ENCODE peak calls at places on chromosome 19, in six cellular contexts. B is IMR-90, G is neuronal stem cell, W is H1, P is mesenchymal stem cell, I is H9. U is an unnamed sample.
A peak's percentile ranks its signal among the peaks of the same experiment; 100 is the strongest.

GRCh38 chr19:48540110-48540509 is 11.9 kb upstream of the SULT2B1 start:
- DNase-seq in B (no peak), G (no peak), W (no peak), P (no peak), I (no peak), U (no peak)

GRCh38 chr19:41868120-41868988 is 8.3 kb downstream of the RPS19 start:
- DNase-seq in B (no peak), G (no peak), W (no peak), P (no peak), I (no peak), U (no peak)

GRCh38 chr19:48997972-48998371 is 4.3 kb downstream of the RUVBL2 start:
- DNase-seq in B (peak; percentile 45), G (peak; percentile 43), W (peak; percentile 93), P (peak; percentile 70), I (peak; percentile 86), U (peak; percentile 86)

GRCh38 chr19:30792561-30793505 is 420.6 kb downstream of the ZNF536 start:
- DNase-seq in B (no peak), G (no peak), W (peak; percentile 6), P (no peak), I (no peak), U (no peak)

GRCh38 chr19:27736225-27736624 is 1476.7 kb downstream of the UQCRFS1 start:
- DNase-seq in B (no peak), G (no peak), W (no peak), P (no peak), I (no peak), U (no peak)

GRCh38 chr19:53485046-53486004 is 17.8 kb downstream of the ZNF813 start:
- DNase-seq in B (no peak), G (no peak), W (no peak), P (no peak), I (no peak), U (peak; percentile 47)

GRCh38 chr19:16566161-16566560 is 6.1 kb downstream of the SLC35E1 start:
- DNase-seq in B (no peak), G (no peak), W (no peak), P (no peak), I (no peak), U (no peak)

GRCh38 chr19:23440207-23440606 is 44.9 kb upstream of the ZNF91 start:
- DNase-seq in B (no peak), G (no peak), W (peak; percentile 65), P (no peak), I (peak; percentile 27), U (peak; percentile 46)

GRCh38 chr19:39617745-39618144 is 15.4 kb downstream of the LGALS13 start:
- DNase-seq in B (no peak), G (no peak), W (no peak), P (no peak), I (no peak), U (no peak)

GRCh38 chr19:44788971-44789370 is 11.3 kb downstream of the CBLC start:
- DNase-seq in B (no peak), G (no peak), W (no peak), P (no peak), I (no peak), U (no peak)

GRCh38 chr19:55603581-55604292 is 1.7 kb upstream of the ZNF865 start:
- DNase-seq in B (no peak), G (no peak), W (peak; percentile 72), P (no peak), I (peak; percentile 85), U (peak; percentile 45)

GRCh38 chr19:15631817-15632216 is 8.9 kb upstream of the CYP4F3 start:
- DNase-seq in B (no peak), G (no peak), W (no peak), P (no peak), I (peak; percentile 40), U (peak; percentile 18)

GRCh38 chr19:39166571-39167391 is 30.0 kb upstream of the NCCRP1 start:
- DNase-seq in B (no peak), G (no peak), W (no peak), P (no peak), I (no peak), U (no peak)

GRCh38 chr19:1065606-1066109 is 1.3 kb upstream of the ARHGAP45 start:
- DNase-seq in B (no peak), G (no peak), W (no peak), P (no peak), I (no peak), U (peak; percentile 79)

GRCh38 chr19:58361900-58362271 is 665 bp downstream of the ZNF497 start:
- DNase-seq in B (peak; percentile 47), G (peak; percentile 61), W (no peak), P (no peak), I (no peak), U (peak; percentile 80)

GRCh38 chr19:34577531-34578101 is 96.1 kb downstream of the WTIP start:
- DNase-seq in B (no peak), G (no peak), W (peak; percentile 72), P (no peak), I (peak; percentile 82), U (peak; percentile 5)

GRCh38 chr19:18763674-18764590 is 27.2 kb downstream of the COMP start:
- DNase-seq in B (peak; percentile 27), G (no peak), W (no peak), P (no peak), I (no peak), U (no peak)

GRCh38 chr19:12665281-12665573 is 1.3 kb downstream of the MAN2B1 start:
- DNase-seq in B (no peak), G (no peak), W (no peak), P (no peak), I (no peak), U (no peak)

GRCh38 chr19:42512743-42513304 is 15.5 kb downstream of the CEACAM1 start:
- DNase-seq in B (no peak), G (no peak), W (peak; percentile 48), P (no peak), I (peak; percentile 43), U (peak; percentile 76)

GRCh38 chr19:9061879-9062278 is 25.0 kb upstream of the OR1M1 start:
- DNase-seq in B (no peak), G (no peak), W (no peak), P (no peak), I (no peak), U (no peak)

GRCh38 chr19:58338336-58338735 is 11.5 kb downstream of the ZSCAN22 start:
- DNase-seq in B (no peak), G (no peak), W (no peak), P (no peak), I (no peak), U (no peak)

GRCh38 chr19:42252365-42253244 is 2.3 kb downstream of the ERF start:
- DNase-seq in B (peak; percentile 68), G (no peak), W (no peak), P (peak; percentile 81), I (no peak), U (peak; percentile 25)

GRCh38 chr19:53388904-53389303 is 6.0 kb upstream of the ZNF765 start:
- DNase-seq in B (peak; percentile 44), G (no peak), W (no peak), P (no peak), I (no peak), U (no peak)

GRCh38 chr19:4059931-4060620 is 6.6 kb downstream of the ZBTB7A start:
- DNase-seq in B (no peak), G (no peak), W (no peak), P (no peak), I (peak; percentile 32), U (no peak)

GRCh38 chr19:45340232-45340898 is at the start of gene KLC3:
- DNase-seq in B (no peak), G (no peak), W (peak; percentile 90), P (no peak), I (peak; percentile 68), U (peak; percentile 43)

GRCh38 chr19:24159707-24160106 is 72.7 kb downstream of the ZNF254 start:
- DNase-seq in B (peak; percentile 17), G (no peak), W (no peak), P (no peak), I (no peak), U (peak; percentile 45)

GRCh38 chr19:36986601-36987000 is 70.5 kb downstream of the ZNF568 start:
- DNase-seq in B (no peak), G (no peak), W (no peak), P (no peak), I (no peak), U (no peak)

GRCh38 chr19:15180451-15181390 is 20.1 kb downstream of the NOTCH3 start:
- DNase-seq in B (no peak), G (no peak), W (peak; percentile 81), P (no peak), I (peak; percentile 93), U (peak; percentile 85)

GRCh38 chr19:17296278-17296677 is 6.9 kb downstream of the ABHD8 start:
- DNase-seq in B (peak; percentile 36), G (no peak), W (no peak), P (peak; percentile 74), I (no peak), U (peak; percentile 74)

GRCh38 chr19:19619121-19619848 is 798 bp upstream of the PBX4 start:
- DNase-seq in B (no peak), G (no peak), W (no peak), P (no peak), I (no peak), U (no peak)

GRCh38 chr19:6070179-6071102 is 39.9 kb downstream of the RFX2 start:
- DNase-seq in B (no peak), G (no peak), W (no peak), P (no peak), I (no peak), U (no peak)
- H3K4me2 ChIP-seq in B (peak overlapping the region; percentile 62), G (no peak overlapping the region), W (no peak overlapping the region), P (no peak overlapping the region), I (no peak overlapping the region), U (no peak overlapping the region)

GRCh38 chr19:46715620-46716012 is 1.3 kb downstream of the PRKD2 start:
- DNase-seq in B (no peak), G (no peak), W (no peak), P (no peak), I (no peak), U (no peak)
- H2BK15ac ChIP-seq in B (no peak overlapping the region), G (peak overlapping the region; percentile 49), W (no peak overlapping the region), P (peak overlapping the region; percentile 82), I (no peak overlapping the region), U (no peak overlapping the region)

DNA sequence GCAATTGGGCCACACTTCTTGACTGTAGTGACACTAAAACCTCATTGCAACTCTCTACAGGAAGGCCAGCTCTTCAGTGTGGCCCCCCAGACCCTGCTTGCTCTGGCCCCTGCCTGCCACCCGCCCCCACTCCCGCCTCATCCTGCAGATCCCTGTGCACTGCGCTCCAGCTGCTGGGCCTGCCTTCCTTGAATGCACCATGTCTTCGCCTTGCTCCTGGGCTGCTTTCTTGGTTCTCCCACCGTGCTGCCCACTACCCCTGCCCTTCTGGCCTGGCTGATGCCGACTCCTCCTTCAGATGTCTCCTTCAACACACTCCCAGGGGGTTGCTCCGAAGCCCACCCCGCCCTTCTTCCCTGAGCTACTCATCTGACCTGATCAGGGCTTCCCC is 98.2 kb downstream of the SIPA1L3 start:
- DNase-seq in B (no peak), G (no peak), W (no peak), P (no peak), I (no peak), U (no peak)
- H3K4me2 ChIP-seq in B (no peak overlapping the region), G (peak overlapping the region; percentile 48), W (peak overlapping the region; percentile 58), P (no peak overlapping the region), I (no peak overlapping the region), U (no peak overlapping the region)

DNA sequence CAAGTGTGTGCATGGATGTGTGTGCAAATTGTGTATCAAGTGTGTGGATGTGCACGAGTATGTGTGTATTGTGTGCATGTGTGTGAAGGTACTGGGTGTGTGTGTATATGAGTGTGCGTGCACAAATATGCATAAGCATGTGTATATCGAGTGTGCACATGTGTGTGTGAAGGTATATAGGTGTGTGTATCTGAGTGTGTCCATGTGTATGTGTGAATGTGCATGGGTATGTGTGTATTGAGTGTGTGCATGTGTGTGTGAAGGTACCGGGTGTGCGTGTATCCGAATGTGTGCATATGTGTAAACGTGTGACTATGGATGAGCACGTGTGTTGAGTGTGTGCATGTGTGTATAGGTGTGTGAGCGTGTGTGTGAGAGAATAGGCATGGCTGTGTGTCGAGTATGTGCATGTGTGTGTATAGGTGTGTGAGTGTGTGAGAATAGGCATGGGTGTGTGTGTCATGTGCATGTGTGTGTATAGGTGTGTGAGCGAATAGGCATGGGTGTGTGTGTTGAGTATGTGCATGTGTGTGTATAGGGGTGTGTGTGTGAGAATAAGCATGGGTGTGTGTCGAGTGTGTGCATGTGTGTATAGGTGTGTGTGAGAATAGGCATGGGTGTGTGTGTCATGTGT is 12.8 kb downstream of the EVI5L start:
- DNase-seq in B (no peak), G (no peak), W (no peak), P (no peak), I (no peak), U (no peak)
- H2BK15ac ChIP-seq in B (no peak overlapping the region), G (no peak overlapping the region), W (no peak overlapping the region), P (no peak overlapping the region), I (no peak overlapping the region), U (no peak overlapping the region)